ENCODE peak calls at places on chromosomes 12 and 14, in eight cellular contexts. One of them, this sample, is unnamed.

GRCh38 chr12:92503029-92503931 is 199.5 kb upstream of the PLEKHG7 start:
- DNase-seq in colonic mucosa: no peak
- DNase-seq in HCT116: no peak
- DNase-seq in Panc1: no peak
- DNase-seq in mammary epithelial cell: no peak
- DNase-seq in left ventricle myocardium inferior: no peak
- DNase-seq in pancreas: peak; percentile 41
- DNase-seq in A673: no peak
- DNase-seq in this sample: no peak

GRCh38 chr12:92226036-92226661 is 80.5 kb upstream of the BTG1 start:
- DNase-seq in colonic mucosa: no peak
- DNase-seq in HCT116: no peak
- DNase-seq in Panc1: no peak
- DNase-seq in mammary epithelial cell: no peak
- DNase-seq in left ventricle myocardium inferior: no peak
- DNase-seq in pancreas: no peak
- DNase-seq in A673: no peak
- DNase-seq in this sample: no peak

GRCh38 chr14:23399136-23399535 is 8.9 kb downstream of the MYH6 start:
- DNase-seq in colonic mucosa: no peak
- DNase-seq in HCT116: no peak
- DNase-seq in Panc1: no peak
- DNase-seq in mammary epithelial cell: no peak
- DNase-seq in left ventricle myocardium inferior: peak; percentile 12
- DNase-seq in pancreas: no peak
- DNase-seq in A673: no peak
- DNase-seq in this sample: no peak

GRCh38 chr14:23360496-23360895 is 4.5 kb downstream of the EFS start:
- DNase-seq in colonic mucosa: no peak
- DNase-seq in HCT116: no peak
- DNase-seq in Panc1: no peak
- DNase-seq in mammary epithelial cell: no peak
- DNase-seq in left ventricle myocardium inferior: no peak
- DNase-seq in pancreas: no peak
- DNase-seq in A673: no peak
- DNase-seq in this sample: no peak

GRCh38 chr12:62468394-62468793 is 1.8 kb downstream of the MON2 start:
- DNase-seq in colonic mucosa: no peak
- DNase-seq in HCT116: no peak
- DNase-seq in Panc1: no peak
- DNase-seq in mammary epithelial cell: no peak
- DNase-seq in left ventricle myocardium inferior: no peak
- DNase-seq in pancreas: no peak
- DNase-seq in A673: peak; percentile 9
- DNase-seq in this sample: no peak

GRCh38 chr14:96184737-96185136 is 19.9 kb upstream of the BDKRB2 start:
- DNase-seq in colonic mucosa: no peak
- DNase-seq in HCT116: no peak
- DNase-seq in Panc1: no peak
- DNase-seq in mammary epithelial cell: no peak
- DNase-seq in left ventricle myocardium inferior: no peak
- DNase-seq in pancreas: no peak
- DNase-seq in A673: no peak
- DNase-seq in this sample: no peak

GRCh38 chr12:68425998-68426397 is 93.8 kb upstream of the MDM1 start:
- DNase-seq in colonic mucosa: no peak
- DNase-seq in HCT116: no peak
- DNase-seq in Panc1: no peak
- DNase-seq in mammary epithelial cell: peak; percentile 34
- DNase-seq in left ventricle myocardium inferior: no peak
- DNase-seq in pancreas: no peak
- DNase-seq in A673: no peak
- DNase-seq in this sample: no peak

GRCh38 chr14:69543341-69544249 is 31.1 kb downstream of the CCDC177 start:
- DNase-seq in colonic mucosa: peak; percentile 23
- DNase-seq in HCT116: peak; percentile 48
- DNase-seq in Panc1: peak; percentile 13
- DNase-seq in mammary epithelial cell: peak; percentile 97
- DNase-seq in left ventricle myocardium inferior: no peak
- DNase-seq in pancreas: peak; percentile 46
- DNase-seq in A673: no peak
- DNase-seq in this sample: peak; percentile 44

GRCh38 chr14:104819361-104819771 is 18.5 kb downstream of the ZBTB42 start:
- DNase-seq in colonic mucosa: peak; percentile 19
- DNase-seq in HCT116: no peak
- DNase-seq in Panc1: no peak
- DNase-seq in mammary epithelial cell: no peak
- DNase-seq in left ventricle myocardium inferior: no peak
- DNase-seq in pancreas: no peak
- DNase-seq in A673: no peak
- DNase-seq in this sample: no peak

GRCh38 chr12:100857971-100858370 is 63.4 kb downstream of the ANO4 start:
- DNase-seq in colonic mucosa: no peak
- DNase-seq in HCT116: no peak
- DNase-seq in Panc1: no peak
- DNase-seq in mammary epithelial cell: no peak
- DNase-seq in left ventricle myocardium inferior: no peak
- DNase-seq in pancreas: no peak
- DNase-seq in A673: no peak
- DNase-seq in this sample: no peak

GRCh38 chr12:52160200-52160599 is 31.6 kb downstream of the KRT80 start:
- DNase-seq in colonic mucosa: no peak
- DNase-seq in HCT116: no peak
- DNase-seq in Panc1: no peak
- DNase-seq in mammary epithelial cell: no peak
- DNase-seq in left ventricle myocardium inferior: no peak
- DNase-seq in pancreas: no peak
- DNase-seq in A673: no peak
- DNase-seq in this sample: no peak

GRCh38 chr14:104175811-104176210 is 37.4 kb downstream of the KIF26A start:
- DNase-seq in colonic mucosa: no peak
- DNase-seq in HCT116: no peak
- DNase-seq in Panc1: no peak
- DNase-seq in mammary epithelial cell: no peak
- DNase-seq in left ventricle myocardium inferior: no peak
- DNase-seq in pancreas: no peak
- DNase-seq in A673: no peak
- DNase-seq in this sample: no peak

DNA sequence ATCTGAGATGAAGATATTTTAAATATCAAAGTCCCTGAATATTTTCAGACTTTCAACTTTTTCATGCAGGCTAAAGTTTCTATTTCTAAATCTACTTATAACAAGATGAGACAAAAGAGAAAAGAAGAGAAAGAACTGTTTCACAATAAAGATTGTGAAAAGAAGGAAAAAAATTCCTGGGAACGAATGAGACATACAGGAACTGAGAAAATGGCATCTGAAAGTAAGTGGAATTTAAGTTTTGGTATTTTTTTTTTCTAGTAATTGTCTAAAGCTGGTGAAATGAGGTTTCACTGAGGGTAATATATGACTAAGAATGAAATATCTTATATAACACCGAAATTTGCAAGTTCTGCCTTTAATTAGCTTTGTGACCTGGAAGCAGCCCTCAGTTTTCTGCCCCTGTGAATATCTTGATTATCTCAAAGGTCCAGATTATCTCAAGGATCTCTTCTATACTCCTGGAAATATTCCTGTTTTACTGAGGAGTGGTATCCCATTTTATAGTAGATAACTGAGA is 55.7 kb upstream of the PRPF39 start:
- DNase-seq in colonic mucosa: no peak
- DNase-seq in HCT116: no peak
- DNase-seq in Panc1: no peak
- DNase-seq in mammary epithelial cell: no peak
- DNase-seq in left ventricle myocardium inferior: no peak
- DNase-seq in pancreas: no peak
- DNase-seq in A673: no peak
- DNase-seq in this sample: no peak
- H3K36me3 ChIP-seq in colonic mucosa: no peaks in the 10 kb centered on the region
- H3K36me3 ChIP-seq in HCT116: no peaks in the 10 kb centered on the region
- H3K36me3 ChIP-seq in Panc1: no peaks in the 10 kb centered on the region
- H3K36me3 ChIP-seq in mammary epithelial cell: peaks cover 6% of the 10 kb centered on the region
- H3K36me3 ChIP-seq in left ventricle myocardium inferior: peaks cover 70% of the 10 kb centered on the region
- H3K36me3 ChIP-seq in pancreas: no peaks in the 10 kb centered on the region
- H3K36me3 ChIP-seq in A673: peaks cover 13% of the 10 kb centered on the region
- H3K36me3 ChIP-seq in this sample: no peaks in the 10 kb centered on the region

GRCh38 chr12:65871865-65872645 is 47.8 kb downstream of the HMGA2 start:
- DNase-seq in colonic mucosa: no peak
- DNase-seq in HCT116: no peak
- DNase-seq in Panc1: no peak
- DNase-seq in mammary epithelial cell: no peak
- DNase-seq in left ventricle myocardium inferior: no peak
- DNase-seq in pancreas: no peak
- DNase-seq in A673: no peak
- DNase-seq in this sample: no peak

GRCh38 chr12:65868133-65868705 is 43.9 kb downstream of the HMGA2 start:
- DNase-seq in colonic mucosa: no peak
- DNase-seq in HCT116: no peak
- DNase-seq in Panc1: no peak
- DNase-seq in mammary epithelial cell: peak; percentile 46
- DNase-seq in left ventricle myocardium inferior: no peak
- DNase-seq in pancreas: no peak
- DNase-seq in A673: peak; percentile 85
- DNase-seq in this sample: no peak

GRCh38 chr12:65868878-65869277 is 44.6 kb downstream of the HMGA2 start:
- DNase-seq in colonic mucosa: no peak
- DNase-seq in HCT116: no peak
- DNase-seq in Panc1: no peak
- DNase-seq in mammary epithelial cell: no peak
- DNase-seq in left ventricle myocardium inferior: no peak
- DNase-seq in pancreas: no peak
- DNase-seq in A673: no peak
- DNase-seq in this sample: no peak

DNA sequence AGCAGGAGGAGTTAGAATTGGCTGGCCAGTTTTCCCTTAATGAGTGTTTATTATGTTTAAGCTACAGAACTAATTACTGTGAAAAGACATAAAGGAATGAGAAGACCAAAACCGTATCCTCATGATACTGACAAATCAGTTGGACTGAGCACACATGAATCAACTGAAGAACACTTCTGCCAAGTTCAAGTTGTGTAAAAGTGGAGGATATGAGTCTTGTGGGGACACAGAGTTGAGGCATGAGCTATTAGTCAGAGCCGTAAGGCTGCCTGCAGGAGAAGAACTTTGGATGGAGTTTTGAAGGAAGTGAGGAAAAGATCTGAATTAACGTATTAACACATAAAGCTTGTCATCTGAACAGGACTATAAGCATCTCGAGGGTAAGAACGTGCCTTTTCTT is 43.1 kb downstream of the HMGA2 start:
- DNase-seq in colonic mucosa: no peak
- DNase-seq in HCT116: no peak
- DNase-seq in Panc1: no peak
- DNase-seq in mammary epithelial cell: peak; percentile 76
- DNase-seq in left ventricle myocardium inferior: no peak
- DNase-seq in pancreas: no peak
- DNase-seq in A673: no peak
- DNase-seq in this sample: no peak
- H3K36me3 ChIP-seq in colonic mucosa: no peaks in the 10 kb centered on the region
- H3K36me3 ChIP-seq in HCT116: peaks cover 10% of the 10 kb centered on the region
- H3K36me3 ChIP-seq in Panc1: peaks cover 25% of the 10 kb centered on the region
- H3K36me3 ChIP-seq in mammary epithelial cell: peaks cover 79% of the 10 kb centered on the region
- H3K36me3 ChIP-seq in left ventricle myocardium inferior: no peaks in the 10 kb centered on the region
- H3K36me3 ChIP-seq in pancreas: no peaks in the 10 kb centered on the region
- H3K36me3 ChIP-seq in A673: peaks cover 57% of the 10 kb centered on the region
- H3K36me3 ChIP-seq in this sample: no peaks in the 10 kb centered on the region

GRCh38 chr14:74890262-74890661 is 8.5 kb downstream of the DLST start:
- DNase-seq in colonic mucosa: no peak
- DNase-seq in HCT116: no peak
- DNase-seq in Panc1: no peak
- DNase-seq in mammary epithelial cell: no peak
- DNase-seq in left ventricle myocardium inferior: no peak
- DNase-seq in pancreas: no peak
- DNase-seq in A673: no peak
- DNase-seq in this sample: no peak
- H3K36me3 ChIP-seq in colonic mucosa: peaks cover 32% of the 10 kb centered on the region
- H3K36me3 ChIP-seq in HCT116: peaks cover 46% of the 10 kb centered on the region
- H3K36me3 ChIP-seq in Panc1: peaks cover 23% of the 10 kb centered on the region
- H3K36me3 ChIP-seq in mammary epithelial cell: peaks cover 40% of the 10 kb centered on the region
- H3K36me3 ChIP-seq in left ventricle myocardium inferior: peaks cover 77% of the 10 kb centered on the region
- H3K36me3 ChIP-seq in pancreas: no peaks in the 10 kb centered on the region
- H3K36me3 ChIP-seq in A673: peaks cover 72% of the 10 kb centered on the region
- H3K36me3 ChIP-seq in this sample: no peaks in the 10 kb centered on the region

DNA sequence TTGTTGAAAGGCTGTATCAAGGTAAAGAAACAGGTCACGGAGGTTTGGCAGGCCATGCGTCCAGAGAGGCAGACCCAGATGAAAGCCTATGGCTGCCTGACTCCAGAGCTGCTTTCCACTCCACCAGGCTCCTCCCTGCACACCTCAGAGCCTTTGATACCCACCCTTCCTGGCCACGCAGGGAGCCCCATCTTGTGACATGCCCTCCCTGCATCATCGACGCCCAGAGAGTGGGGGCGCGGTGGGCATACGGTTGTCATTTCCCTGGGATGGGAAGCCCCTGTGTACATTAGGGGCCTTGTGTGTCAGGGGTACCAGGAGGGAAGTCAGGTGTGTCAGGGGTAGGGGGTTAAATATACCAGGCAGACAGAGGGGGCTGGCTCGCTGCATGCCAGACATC is 30.3 kb upstream of the GPR68 start:
- DNase-seq in colonic mucosa: no peak
- DNase-seq in HCT116: no peak
- DNase-seq in Panc1: no peak
- DNase-seq in mammary epithelial cell: no peak
- DNase-seq in left ventricle myocardium inferior: no peak
- DNase-seq in pancreas: no peak
- DNase-seq in A673: no peak
- DNase-seq in this sample: no peak
- H3K36me3 ChIP-seq in colonic mucosa: peaks cover 10% of the 10 kb centered on the region
- H3K36me3 ChIP-seq in HCT116: peaks cover 3% of the 10 kb centered on the region
- H3K36me3 ChIP-seq in Panc1: no peaks in the 10 kb centered on the region
- H3K36me3 ChIP-seq in mammary epithelial cell: no peaks in the 10 kb centered on the region
- H3K36me3 ChIP-seq in left ventricle myocardium inferior: peaks cover 11% of the 10 kb centered on the region
- H3K36me3 ChIP-seq in pancreas: no peaks in the 10 kb centered on the region
- H3K36me3 ChIP-seq in A673: peaks cover 31% of the 10 kb centered on the region
- H3K36me3 ChIP-seq in this sample: no peaks in the 10 kb centered on the region

GRCh38 chr14:52007637-52008036 is 18.3 kb downstream of the RTRAF start:
- DNase-seq in colonic mucosa: no peak
- DNase-seq in HCT116: no peak
- DNase-seq in Panc1: no peak
- DNase-seq in mammary epithelial cell: no peak
- DNase-seq in left ventricle myocardium inferior: no peak
- DNase-seq in pancreas: no peak
- DNase-seq in A673: no peak
- DNase-seq in this sample: no peak

GRCh38 chr14:52010173-52010693 is 20.9 kb downstream of the RTRAF start:
- DNase-seq in colonic mucosa: no peak
- DNase-seq in HCT116: no peak
- DNase-seq in Panc1: no peak
- DNase-seq in mammary epithelial cell: no peak
- DNase-seq in left ventricle myocardium inferior: no peak
- DNase-seq in pancreas: no peak
- DNase-seq in A673: no peak
- DNase-seq in this sample: no peak

GRCh38 chr14:52006361-52006760 is 17.0 kb downstream of the RTRAF start:
- DNase-seq in colonic mucosa: no peak
- DNase-seq in HCT116: no peak
- DNase-seq in Panc1: no peak
- DNase-seq in mammary epithelial cell: no peak
- DNase-seq in left ventricle myocardium inferior: no peak
- DNase-seq in pancreas: no peak
- DNase-seq in A673: no peak
- DNase-seq in this sample: no peak

GRCh38 chr14:52007211-52007610 is 17.9 kb downstream of the RTRAF start:
- DNase-seq in colonic mucosa: no peak
- DNase-seq in HCT116: no peak
- DNase-seq in Panc1: no peak
- DNase-seq in mammary epithelial cell: no peak
- DNase-seq in left ventricle myocardium inferior: no peak
- DNase-seq in pancreas: no peak
- DNase-seq in A673: no peak
- DNase-seq in this sample: no peak

GRCh38 chr14:52008136-52008535 is 18.8 kb downstream of the RTRAF start:
- DNase-seq in colonic mucosa: no peak
- DNase-seq in HCT116: no peak
- DNase-seq in Panc1: no peak
- DNase-seq in mammary epithelial cell: no peak
- DNase-seq in left ventricle myocardium inferior: no peak
- DNase-seq in pancreas: no peak
- DNase-seq in A673: no peak
- DNase-seq in this sample: no peak
- H3K36me3 ChIP-seq in colonic mucosa: peaks cover 8% of the 10 kb centered on the region
- H3K36me3 ChIP-seq in HCT116: peaks cover 40% of the 10 kb centered on the region
- H3K36me3 ChIP-seq in Panc1: peaks cover 25% of the 10 kb centered on the region
- H3K36me3 ChIP-seq in mammary epithelial cell: peaks cover 49% of the 10 kb centered on the region
- H3K36me3 ChIP-seq in left ventricle myocardium inferior: peaks cover 88% of the 10 kb centered on the region
- H3K36me3 ChIP-seq in pancreas: no peaks in the 10 kb centered on the region
- H3K36me3 ChIP-seq in A673: peaks cover 90% of the 10 kb centered on the region
- H3K36me3 ChIP-seq in this sample: peaks cover 7% of the 10 kb centered on the region

This sample was measured in Caco-2.